ENCODE peak calls at places on chromosomes 6 and 20, in seven cellular contexts. Y, U, K, S, G, O and T are unnamed samples.
A peak's percentile ranks its signal among the peaks of the same experiment; 100 is the strongest.

GRCh38 chr6:106082735-106083398 is 3.3 kb upstream of the PRDM1 start:
- DNase-seq in S (peak; percentile 83), U (peak; percentile 82), G (peak; percentile 92), O (no peak), K (no peak), Y (no peak), T (no peak)

GRCh38 chr6:31304683-31305082 is 32.8 kb upstream of the HLA-C start:
- DNase-seq in Y (no peak), U (no peak), K (no peak), O (no peak), S (no peak), G (peak; percentile 2), T (no peak)

GRCh38 chr6:136773473-136773796 is 18.8 kb downstream of the MAP3K5 start:
- DNase-seq in Y (no peak), U (no peak), O (no peak), G (no peak), K (no peak), S (no peak), T (no peak)

GRCh38 chr20:967796-968742 is 34.0 kb downstream of the RSPO4 start:
- DNase-seq in O (peak; percentile 22), U (peak; percentile 12), K (no peak), G (peak; percentile 31), Y (no peak), S (peak; percentile 14), T (no peak)

GRCh38 chr20:33443006-33443511 is 504 bp downstream of the SNTA1 start:
- DNase-seq in U (peak; percentile 57), S (no peak), Y (peak; percentile 27), O (peak; percentile 29), K (peak; percentile 43), G (peak; percentile 65), T (peak; percentile 17)

GRCh38 chr6:29035951-29036350 is 9.0 kb downstream of the OR2W1 start:
- DNase-seq in S (no peak), U (no peak), K (no peak), Y (no peak), O (no peak), G (no peak), T (no peak)

GRCh38 chr6:122068291-122068769 is 331.1 kb upstream of the HSF2 start:
- DNase-seq in G (no peak), U (no peak), K (no peak), S (no peak), Y (no peak), O (no peak), T (no peak)

GRCh38 chr6:87066449-87067288 is 28.2 kb downstream of the CGA start:
- DNase-seq in O (peak; percentile 44), G (peak; percentile 78), S (peak; percentile 39), K (no peak), U (peak; percentile 57), Y (peak; percentile 42), T (no peak)

DNA sequence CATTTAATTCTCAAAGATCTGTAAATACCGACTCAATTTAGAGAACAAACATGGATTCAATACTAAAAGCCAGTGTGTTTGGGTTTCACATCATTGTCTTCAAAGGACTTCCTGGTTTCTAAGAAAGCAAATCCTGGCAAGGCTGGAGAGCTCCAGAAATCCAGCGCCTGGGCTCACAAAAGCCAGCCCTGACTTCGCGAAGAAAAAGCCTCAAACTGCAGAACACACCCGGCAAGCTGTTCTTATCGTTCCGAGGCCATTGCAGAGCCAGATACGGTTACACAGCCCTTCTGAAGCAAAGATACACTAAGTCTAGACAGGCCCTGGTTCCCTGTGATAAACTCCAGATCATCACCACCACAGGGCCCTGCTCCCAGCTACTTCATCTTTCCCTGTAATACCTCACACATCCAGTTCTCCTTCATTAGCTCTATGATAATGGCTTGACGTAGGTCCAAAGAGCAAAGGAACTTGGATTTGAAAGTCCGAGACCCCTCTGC is 19.1 kb downstream of the AGPAT4 start:
- DNase-seq in U (no peak), K (no peak), Y (no peak), G (peak; percentile 41), O (no peak), S (no peak), T (no peak)
- H3K27ac ChIP-seq in U (no peak overlapping the region), K (no peak overlapping the region), Y (peak overlapping the region; percentile 8), G (no peak overlapping the region), O (no peak overlapping the region), S (no peak overlapping the region), T (no peak overlapping the region)

GRCh38 chr6:163461696-163462095 is 47.2 kb downstream of the QKI start:
- DNase-seq in S (no peak), G (no peak), Y (no peak), K (no peak), U (no peak), O (no peak), T (no peak)
- H3K4me1 ChIP-seq in S (peaks cover 29% of the 10 kb centered on the region), G (peaks cover 48% of the 10 kb centered on the region), Y (no peaks in the 10 kb centered on the region), K (peaks cover 100% of the 10 kb centered on the region), U (peaks cover 23% of the 10 kb centered on the region), O (no peaks in the 10 kb centered on the region), T (peaks cover 28% of the 10 kb centered on the region)

DNA sequence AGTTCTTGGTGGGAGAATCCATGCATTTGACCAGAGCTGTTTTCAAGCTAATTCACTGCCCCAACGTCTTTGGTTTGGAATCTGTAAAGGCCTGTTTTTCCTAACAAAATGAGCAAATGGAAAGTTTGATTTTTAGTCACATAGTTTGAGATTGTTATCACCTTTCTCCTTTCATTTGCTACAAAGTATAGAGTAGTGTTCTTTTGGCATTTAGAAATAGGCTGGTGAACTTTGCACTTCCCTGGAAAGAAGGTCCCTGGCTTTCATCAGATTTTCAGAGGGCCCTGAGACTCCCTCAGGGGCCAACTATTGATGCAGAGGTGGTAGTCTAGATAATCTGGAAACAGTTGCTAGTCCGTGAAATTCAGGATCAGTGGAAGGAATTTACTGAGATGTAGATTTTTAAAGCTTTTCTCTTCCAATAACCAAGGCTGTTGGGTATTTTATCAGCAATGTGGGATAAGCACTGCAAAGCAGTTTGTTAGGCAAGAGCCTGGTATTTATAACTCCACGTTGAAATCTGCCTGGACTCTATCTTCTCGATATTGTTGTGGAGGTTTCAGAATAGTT is 1.7 kb downstream of the ARFGEF2 start:
- DNase-seq in K (no peak), G (peak; percentile 55), U (no peak), Y (no peak), O (no peak), S (no peak), T (no peak)
- H3K27ac ChIP-seq in K (peak overlapping the region; percentile 98), G (peak overlapping the region; percentile 93), U (no peak overlapping the region), Y (peak overlapping the region; percentile 99), O (peak overlapping the region; percentile 98), S (peak overlapping the region; percentile 88), T (no peak overlapping the region)

GRCh38 chr6:109058620-109059019 is 36.0 kb downstream of the SESN1 start:
- DNase-seq in Y (no peak), U (no peak), S (no peak), K (no peak), O (no peak), G (no peak), T (no peak)
- H3K4me1 ChIP-seq in Y (peaks cover 14% of the 10 kb centered on the region), U (peaks cover 7% of the 10 kb centered on the region), S (peaks cover 12% of the 10 kb centered on the region), K (peaks cover 90% of the 10 kb centered on the region), O (no peaks in the 10 kb centered on the region), G (peaks cover 38% of the 10 kb centered on the region), T (peaks cover 23% of the 10 kb centered on the region)

DNA sequence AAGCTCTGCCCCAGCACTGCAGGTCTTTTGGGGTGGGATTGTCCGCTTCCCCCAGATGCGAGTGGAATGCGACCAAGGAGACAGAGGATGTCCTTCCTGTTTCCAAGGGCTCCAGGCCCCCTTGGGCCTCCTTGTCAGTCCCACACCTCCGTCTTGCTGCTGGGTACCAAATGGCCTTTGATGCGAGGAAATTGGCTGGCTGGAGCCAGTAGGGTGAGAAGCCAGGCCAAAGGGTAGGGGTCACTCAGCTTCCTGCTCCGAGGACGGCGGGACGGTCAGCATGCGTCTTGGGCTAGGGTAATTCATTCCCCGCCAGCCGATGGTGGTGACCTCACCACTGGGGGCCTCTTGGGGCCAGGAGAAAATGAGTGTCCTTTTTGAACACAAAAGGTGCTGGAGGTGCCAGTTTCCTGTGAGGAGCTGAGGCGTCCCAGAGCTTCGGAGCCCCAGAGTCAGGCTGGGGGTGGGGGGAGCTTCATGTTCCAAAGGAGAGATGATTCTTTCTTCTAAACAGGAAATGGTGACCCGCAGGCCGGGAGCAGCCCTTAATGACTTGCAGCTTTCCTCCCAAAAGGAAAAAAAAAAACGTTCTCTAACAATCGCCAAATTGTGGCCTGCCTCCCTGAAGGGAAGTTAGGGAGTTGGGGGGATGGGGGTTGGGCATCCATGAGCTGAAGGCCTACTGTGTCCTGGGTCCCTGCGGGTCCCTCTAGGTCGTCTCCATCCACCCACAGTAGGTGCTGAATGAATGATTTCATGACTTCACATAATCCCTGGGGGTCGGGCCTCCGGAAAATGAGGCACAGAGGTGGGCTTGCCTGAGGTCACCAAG is 6.7 kb downstream of the SNAI1 start:
- DNase-seq in Y (peak; percentile 27), G (peak; percentile 94), U (no peak), K (peak; percentile 59), S (no peak), O (no peak), T (no peak)
- H3K27ac ChIP-seq in Y (peak overlapping the region; percentile 35), G (peak overlapping the region; percentile 89), U (no peak overlapping the region), K (peak overlapping the region; percentile 77), S (no peak overlapping the region), O (peak overlapping the region; percentile 61), T (no peak overlapping the region)

GRCh38 chr6:119171864-119172588 is 93.6 kb upstream of the FAM184A start:
- DNase-seq in U (no peak), S (no peak), O (no peak), K (no peak), G (no peak), Y (no peak), T (no peak)

GRCh38 chr6:119173249-119174084 is 95.0 kb upstream of the FAM184A start:
- DNase-seq in U (no peak), G (no peak), Y (no peak), S (no peak), O (no peak), K (no peak), T (no peak)

GRCh38 chr6:119174879-119175817 is 96.7 kb upstream of the FAM184A start:
- DNase-seq in K (no peak), S (no peak), G (peak; percentile 26), U (no peak), Y (no peak), O (no peak), T (no peak)

GRCh38 chr6:119172813-119173212 is 94.3 kb upstream of the FAM184A start:
- DNase-seq in Y (no peak), K (no peak), U (no peak), O (no peak), G (peak; percentile 9), S (peak; percentile 28), T (no peak)

DNA sequence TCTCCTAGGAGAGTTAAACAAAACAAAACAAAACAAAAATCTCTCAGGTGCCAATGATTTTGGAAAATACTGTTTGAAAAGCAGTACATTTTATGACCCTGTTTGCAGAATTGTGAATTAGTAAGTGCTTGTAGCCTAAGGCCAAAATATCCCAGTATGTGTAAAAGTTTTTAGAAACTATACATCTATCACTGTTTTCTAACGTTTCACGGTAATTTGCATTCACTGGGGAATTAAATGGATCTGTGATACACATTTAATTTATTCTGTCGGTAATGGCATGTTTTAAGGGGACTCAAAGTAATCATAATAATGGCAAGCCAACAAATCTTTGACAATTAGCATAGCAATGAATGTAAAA is 95.6 kb upstream of the FAM184A start:
- DNase-seq in G (no peak), K (no peak), O (no peak), Y (no peak), U (no peak), S (no peak), T (no peak)
- H3K4me1 ChIP-seq in G (no peaks in the 10 kb centered on the region), K (peaks cover 8% of the 10 kb centered on the region), O (no peaks in the 10 kb centered on the region), Y (no peaks in the 10 kb centered on the region), U (no peaks in the 10 kb centered on the region), S (no peaks in the 10 kb centered on the region), T (no peaks in the 10 kb centered on the region)

GRCh38 chr6:100217641-100218040 is 223.6 kb upstream of the MCHR2 start:
- DNase-seq in G (peak; percentile 27), U (no peak), O (no peak), Y (no peak), K (no peak), S (no peak), T (no peak)
- H3K27ac ChIP-seq in G (no peak overlapping the region), U (no peak overlapping the region), O (no peak overlapping the region), Y (no peak overlapping the region), K (no peak overlapping the region), S (no peak overlapping the region), T (no peak overlapping the region)

GRCh38 chr6:42378536-42378935 is 73.2 kb downstream of the TRERF1 start:
- DNase-seq in Y (no peak), S (no peak), O (no peak), G (no peak), U (no peak), K (no peak), T (no peak)
- H3K4me1 ChIP-seq in Y (no peaks in the 10 kb centered on the region), S (no peaks in the 10 kb centered on the region), O (no peaks in the 10 kb centered on the region), G (no peaks in the 10 kb centered on the region), U (no peaks in the 10 kb centered on the region), K (peaks cover 10% of the 10 kb centered on the region), T (peaks cover 65% of the 10 kb centered on the region)